ENCODE peak calls at places on chromosomes 1 and 21, in seven cellular contexts. Z is upper lobe of left lung, K is PC-9, X is A549, A is PC-3, F is cardiac muscle cell, H is fibroblast of lung. S is an unnamed sample.

GRCh38 chr1:240612811-240613210 is 856 bp upstream of the GREM2 start:
- DNase-seq in Z (no peak), K (no peak), X (no peak), A (no peak), F (no peak), H (peak; percentile 40), S (no peak)

GRCh38 chr1:185479781-185480180 is 162.7 kb upstream of the IVNS1ABP start:
- DNase-seq in Z (no peak), K (no peak), X (no peak), A (no peak), F (no peak), H (no peak), S (no peak)

GRCh38 chr21:37799193-37800121 is 116.8 kb downstream of the KCNJ6 start:
- DNase-seq in Z (no peak), K (no peak), X (no peak), A (no peak), F (no peak), H (no peak), S (no peak)

GRCh38 chr1:167474191-167474641 is 44.1 kb downstream of the CD247 start:
- DNase-seq in Z (peak; percentile 16), K (no peak), X (no peak), A (no peak), F (no peak), H (no peak), S (no peak)

GRCh38 chr1:228850141-228851100 is 115.1 kb downstream of the RHOU start:
- DNase-seq in Z (no peak), K (no peak), X (peak; percentile 70), A (no peak), F (no peak), H (no peak), S (no peak)

GRCh38 chr1:168555521-168556046 is 11.8 kb upstream of the XCL2 start:
- DNase-seq in Z (no peak), K (no peak), X (no peak), A (no peak), F (no peak), H (no peak), S (no peak)

GRCh38 chr1:224623743-224624333 is 7.7 kb downstream of the CNIH3 start:
- DNase-seq in Z (peak; percentile 28), K (peak; percentile 48), X (no peak), A (peak; percentile 94), F (no peak), H (peak; percentile 99), S (peak; percentile 87)

GRCh38 chr1:2375923-2376260 is 15.5 kb downstream of the MORN1 start:
- DNase-seq in Z (no peak), K (no peak), X (no peak), A (no peak), F (no peak), H (no peak), S (no peak)

GRCh38 chr1:178232949-178233348 is 139.0 kb downstream of the RASAL2 start:
- DNase-seq in Z (no peak), K (no peak), X (no peak), A (no peak), F (no peak), H (peak; percentile 53), S (peak; percentile 76)

GRCh38 chr1:214241060-214241459 is 39.9 kb upstream of the SMYD2 start:
- DNase-seq in Z (no peak), K (no peak), X (no peak), A (peak; percentile 56), F (no peak), H (no peak), S (no peak)

GRCh38 chr1:244052728-244053312 is 1.7 kb downstream of the ZBTB18 start:
- DNase-seq in Z (no peak), K (no peak), X (no peak), A (no peak), F (no peak), H (no peak), S (no peak)

GRCh38 chr1:223756002-223756775 is 43.9 kb downstream of the CAPN2 start:
- DNase-seq in Z (no peak), K (no peak), X (no peak), A (no peak), F (no peak), H (no peak), S (no peak)

GRCh38 chr1:43812579-43812978 is 105.2 kb downstream of the ST3GAL3 start:
- DNase-seq in Z (no peak), K (no peak), X (no peak), A (no peak), F (no peak), H (no peak), S (no peak)

GRCh38 chr21:36909423-36909822 is 57.0 kb downstream of the HLCS start:
- DNase-seq in Z (no peak), K (no peak), X (peak; percentile 90), A (no peak), F (no peak), H (peak; percentile 20), S (no peak)

GRCh38 chr1:224433671-224434446 is 738 bp downstream of the WDR26 start:
- DNase-seq in Z (peak; percentile 47), K (no peak), X (no peak), A (no peak), F (peak; percentile 53), H (peak; percentile 33), S (no peak)

GRCh38 chr1:65866439-65866838 is 73.7 kb downstream of the PDE4B start:
- DNase-seq in Z (no peak), K (no peak), X (no peak), A (no peak), F (no peak), H (no peak), S (no peak)

GRCh38 chr1:152495066-152495675 is 15.4 kb upstream of the LCE5A start:
- DNase-seq in Z (no peak), K (no peak), X (peak; percentile 30), A (peak; percentile 58), F (no peak), H (no peak), S (no peak)

GRCh38 chr1:34786521-34787325 is 5.7 kb downstream of the GJB3 start:
- DNase-seq in Z (peak; percentile 62), K (peak; percentile 55), X (peak; percentile 58), A (peak; percentile 87), F (peak; percentile 75), H (peak; percentile 56), S (peak; percentile 35)

GRCh38 chr1:111904478-111905218 is 84.8 kb downstream of the KCND3 start:
- DNase-seq in Z (no peak), K (no peak), X (no peak), A (no peak), F (peak; percentile 59), H (peak; percentile 3), S (no peak)

GRCh38 chr1:33430751-33431593 is at the start of gene PHC2:
- DNase-seq in Z (peak; percentile 99), K (peak; percentile 91), X (peak; percentile 91), A (peak; percentile 98), F (peak; percentile 99), H (peak; percentile 95), S (peak; percentile 74)

GRCh38 chr1:182649041-182649440 is 35.3 kb downstream of the RGS8 start:
- DNase-seq in Z (no peak), K (no peak), X (no peak), A (no peak), F (no peak), H (no peak), S (no peak)

GRCh38 chr21:26811031-26811430 is 34.2 kb downstream of the ADAMTS1 start:
- DNase-seq in Z (no peak), K (no peak), X (no peak), A (no peak), F (no peak), H (no peak), S (no peak)

GRCh38 chr1:172135076-172135672 is 285.3 kb upstream of the C1orf105 start:
- DNase-seq in Z (no peak), K (no peak), X (peak; percentile 37), A (peak; percentile 76), F (no peak), H (no peak), S (no peak)

GRCh38 chr21:26783801-26784200 is 61.4 kb downstream of the ADAMTS1 start:
- DNase-seq in Z (no peak), K (no peak), X (no peak), A (no peak), F (no peak), H (no peak), S (no peak)

GRCh38 chr1:1364266-1364665 is 5.9 kb upstream of the MXRA8 start:
- DNase-seq in Z (no peak), K (peak; percentile 88), X (no peak), A (peak; percentile 96), F (no peak), H (no peak), S (no peak)

GRCh38 chr1:166379447-166379846 is 212.6 kb upstream of the FAM78B start:
- DNase-seq in Z (no peak), K (no peak), X (peak; percentile 4), A (peak; percentile 37), F (no peak), H (peak; percentile 12), S (no peak)

GRCh38 chr1:15134285-15134684 is 19.3 kb upstream of the TMEM51 start:
- DNase-seq in Z (no peak), K (no peak), X (no peak), A (no peak), F (no peak), H (no peak), S (no peak)

GRCh38 chr1:204714861-204715511 is 29.4 kb upstream of the LRRN2 start:
- DNase-seq in Z (no peak), K (no peak), X (no peak), A (no peak), F (peak; percentile 41), H (no peak), S (no peak)
- H3K4me3 ChIP-seq in Z (no peak overlapping the region), K (no peak overlapping the region), X (no peak overlapping the region), A (no peak overlapping the region), F (no peak overlapping the region), H (no peak overlapping the region), S (no peak overlapping the region)

GRCh38 chr1:200139661-200140250 is 112.2 kb downstream of the NR5A2 start:
- DNase-seq in Z (peak; percentile 25), K (no peak), X (peak; percentile 73), A (peak; percentile 93), F (peak; percentile 53), H (peak; percentile 54), S (peak; percentile 42)
- TF ChIP-seq CTCF in Z (peak; percentile 71), K (peak; percentile 69), X (peak; percentile 70), A (peak; percentile 100), F (peak; percentile 71), H (peak; percentile 78), S (peak; percentile 69)

GRCh38 chr1:150552692-150553278 is 3.6 kb downstream of the ADAMTSL4 start:
- DNase-seq in Z (no peak), K (no peak), X (no peak), A (no peak), F (peak; percentile 51), H (no peak), S (no peak)
- H3K4me3 ChIP-seq in Z (no peak overlapping the region), K (no peak overlapping the region), X (no peak overlapping the region), A (no peak overlapping the region), F (no peak overlapping the region), H (no peak overlapping the region), S (no peak overlapping the region)

DNA sequence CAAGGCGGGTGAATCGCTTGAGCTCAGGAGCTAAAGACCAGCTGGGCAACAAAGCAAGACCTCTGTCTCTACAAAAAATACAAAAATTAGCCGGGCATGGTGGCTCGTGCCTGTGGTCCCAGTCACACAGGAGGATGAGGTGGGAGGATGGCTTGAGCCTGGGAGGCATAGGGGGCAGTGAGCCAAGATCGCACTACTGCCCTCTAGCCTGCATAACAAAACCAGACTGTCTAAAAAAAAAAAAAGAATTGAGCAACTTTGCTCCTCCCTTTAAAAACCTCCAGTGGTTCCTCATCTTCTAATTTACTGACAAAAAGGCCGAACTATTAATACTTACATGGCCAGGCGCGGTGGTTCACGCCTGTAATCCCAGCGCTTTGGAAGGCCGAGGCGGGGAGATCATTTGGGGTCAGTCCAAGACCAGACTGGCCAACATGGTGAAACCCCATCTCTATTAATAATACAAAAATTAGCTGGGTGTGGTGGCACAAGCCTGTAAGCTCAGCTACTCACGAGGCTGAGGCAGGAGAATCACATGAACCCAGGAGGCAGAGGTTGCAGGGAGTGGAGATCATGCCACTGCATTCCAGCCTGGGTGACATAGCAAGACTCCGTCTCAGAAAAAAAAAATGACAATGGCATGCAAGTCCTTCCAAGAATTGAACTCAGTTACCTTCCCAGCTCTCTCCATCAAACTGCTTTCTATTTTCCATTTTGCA is 4.4 kb downstream of the ACBD3 start:
- DNase-seq in Z (peak; percentile 64), K (no peak), X (peak; percentile 69), A (peak; percentile 78), F (peak; percentile 31), H (peak; percentile 62), S (peak; percentile 14)
- TF ChIP-seq CTCF in Z (peak; percentile 16), K (no peak), X (peak; percentile 70), A (peak; percentile 78), F (peak; percentile 56), H (peak; percentile 31), S (peak; percentile 46)